ENCODE peak calls at places on chromosomes 16 and 17, in five cellular contexts. B is skeletal muscle cell; A is heart right ventricle; R is activated CD4-positive, CD25-positive, alpha-beta regulatory T cell; M is endothelial cell. H is an unnamed sample.

GRCh38 chr17:37826497-37827115 is 81.7 kb upstream of the HNF1B start:
- DNase-seq in B (no peak), A (no peak), M (no peak), R (no peak), H (no peak)

GRCh38 chr16:89723279-89724250 is 2.2 kb downstream of the ZNF276 start:
- DNase-seq in A (peak; percentile 70), R (no peak), B (no peak), M (no peak), H (no peak)

GRCh38 chr17:44235583-44235936 is 16.1 kb upstream of the UBTF start:
- DNase-seq in B (no peak), M (no peak), R (no peak), A (no peak), H (no peak)

GRCh38 chr16:799948-800833 is at the start of gene GNG13:
- DNase-seq in B (no peak), R (no peak), A (no peak), M (no peak), H (no peak)

GRCh38 chr17:82551779-82552457 is 32.4 kb downstream of the FOXK2 start:
- DNase-seq in A (peak; percentile 70), B (no peak), M (peak; percentile 68), R (peak; percentile 38), H (peak; percentile 27)

GRCh38 chr16:19517424-19518089 is 4.3 kb downstream of the GDE1 start:
- DNase-seq in B (no peak), A (no peak), R (no peak), M (no peak), H (no peak)

GRCh38 chr17:2058521-2059124 is 3.7 kb downstream of the HIC1 start:
- DNase-seq in B (no peak), M (peak; percentile 66), R (peak; percentile 29), A (peak; percentile 80), H (no peak)

GRCh38 chr16:65415460-65415859 is 293.6 kb upstream of the CDH11 start:
- DNase-seq in A (no peak), B (no peak), R (no peak), M (no peak), H (no peak)

GRCh38 chr16:50156590-50156989 is 3.5 kb downstream of the TENT4B start:
- DNase-seq in A (no peak), R (no peak), M (no peak), B (no peak), H (no peak)

GRCh38 chr16:77273815-77274214 is 74.6 kb downstream of the SYCE1L start:
- DNase-seq in B (peak; percentile 24), A (no peak), R (no peak), M (no peak), H (no peak)

GRCh38 chr16:38941-39892 is 14.2 kb downstream of the POLR3K start:
- DNase-seq in A (no peak), M (no peak), B (no peak), R (no peak), H (no peak)

GRCh38 chr16:87127061-87127765 is 190.0 kb downstream of the C16orf95 start:
- DNase-seq in B (no peak), A (peak; percentile 77), M (no peak), R (no peak), H (no peak)

H was measured in NCI-H187.